ENCODE peak calls at places on chromosomes 11 and 22, in seven cellular contexts. F is H1, J is A549, A is K562, Q is HepG2, P is HCT116, X is GM12878. V is an unnamed sample.

GRCh38 chr11:55572548-55572947 is 620 bp downstream of the OR4C16 start:
- DNase-seq in F (no peak), J (no peak), A (no peak), Q (no peak), P (no peak), X (no peak), V (no peak)

GRCh38 chr11:74057251-74058151 is 48.6 kb upstream of the UCP3 start:
- DNase-seq in F (no peak), J (no peak), A (peak), Q (peak), P (peak), X (no peak), V (peak)

GRCh38 chr11:117600976-117601708 is 195.9 kb downstream of the DSCAML1 start:
- DNase-seq in F (no peak), J (no peak), A (no peak), Q (no peak), P (no peak), X (no peak), V (no peak)

GRCh38 chr22:37020192-37020479 is 594 bp downstream of the MPST start:
- DNase-seq in F (no peak), J (peak), A (peak), Q (no peak), P (peak), X (no peak), V (peak)

GRCh38 chr11:93484716-93485115 is 58.5 kb downstream of the SMCO4 start:
- DNase-seq in F (no peak), J (no peak), A (no peak), Q (no peak), P (no peak), X (no peak), V (peak)

GRCh38 chr11:59358020-59358419 is 675 bp upstream of the OR5AN1 start:
- DNase-seq in F (no peak), J (no peak), A (no peak), Q (no peak), P (no peak), X (no peak), V (no peak)

GRCh38 chr11:123195182-123196059 is at the start of gene CLMP:
- DNase-seq in F (no peak), J (no peak), A (no peak), Q (no peak), P (no peak), X (no peak), V (peak)

GRCh38 chr11:103662880-103663279 is 373.6 kb upstream of the DDI1 start:
- DNase-seq in F (no peak), J (no peak), A (no peak), Q (no peak), P (no peak), X (no peak), V (peak)

GRCh38 chr11:104573431-104573830 is 324.8 kb downstream of the CASP12 start:
- DNase-seq in F (no peak), J (peak), A (no peak), Q (no peak), P (no peak), X (no peak), V (peak)

GRCh38 chr11:13000116-13000515 is 9.0 kb upstream of the RASSF10 start:
- DNase-seq in F (no peak), J (no peak), A (no peak), Q (no peak), P (no peak), X (no peak), V (no peak)

GRCh38 chr11:12997168-12997567 is 11.9 kb upstream of the RASSF10 start:
- DNase-seq in F (no peak), J (no peak), A (no peak), Q (no peak), P (no peak), X (no peak), V (no peak)

GRCh38 chr11:13003726-13004493 is 5.2 kb upstream of the RASSF10 start:
- DNase-seq in F (no peak), J (no peak), A (no peak), Q (no peak), P (no peak), X (no peak), V (no peak)

GRCh38 chr11:12998336-12998735 is 10.8 kb upstream of the RASSF10 start:
- DNase-seq in F (no peak), J (no peak), A (no peak), Q (no peak), P (no peak), X (no peak), V (no peak)

DNA sequence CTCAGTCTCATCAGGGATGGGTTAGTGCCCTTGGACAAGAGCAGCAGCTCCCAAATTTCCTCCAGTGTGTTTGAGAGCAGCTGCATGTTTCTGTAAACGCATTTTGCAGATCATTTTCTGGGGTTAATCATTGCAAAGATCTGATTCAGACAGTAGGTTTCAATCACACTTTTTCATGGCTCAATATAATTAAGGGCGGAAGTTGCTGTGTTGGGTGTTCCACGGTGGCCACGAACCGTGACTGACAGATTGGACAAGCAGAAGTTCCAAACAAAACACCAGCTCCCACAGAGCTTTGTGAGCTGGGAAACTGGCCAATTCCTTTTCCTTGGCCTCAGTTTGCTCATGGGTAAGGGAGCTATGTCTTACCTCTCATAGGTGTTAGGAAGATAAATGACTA is 8.4 kb upstream of the RASSF10 start:
- DNase-seq in F (no peak), J (no peak), A (no peak), Q (no peak), P (no peak), X (no peak), V (no peak)
- TF ChIP-seq CEBPB in F (no peak), J (no peak), A (no peak), Q (no peak), P (no peak), X (no peak), V (no peak)

GRCh38 chr22:35589736-35590079 is 27.4 kb downstream of the MB start:
- DNase-seq in F (no peak), J (no peak), A (no peak), Q (no peak), P (no peak), X (no peak), V (no peak)

GRCh38 chr22:35586771-35587170 is 30.4 kb downstream of the MB start:
- DNase-seq in F (no peak), J (no peak), A (no peak), Q (no peak), P (no peak), X (no peak), V (no peak)

GRCh38 chr22:35589071-35589735 is 27.9 kb downstream of the MB start:
- DNase-seq in F (peak), J (peak), A (no peak), Q (no peak), P (peak), X (no peak), V (peak)

GRCh38 chr22:35587896-35588295 is 29.2 kb downstream of the MB start:
- DNase-seq in F (no peak), J (no peak), A (no peak), Q (no peak), P (no peak), X (no peak), V (no peak)

GRCh38 chr22:35587447-35587870 is 29.7 kb downstream of the MB start:
- DNase-seq in F (no peak), J (no peak), A (no peak), Q (no peak), P (no peak), X (no peak), V (no peak)
- TF ChIP-seq CEBPB in F (no peak), J (no peak), A (no peak), Q (no peak), P (no peak), X (no peak), V (no peak)

GRCh38 chr22:30869996-30870395 is 98.6 kb downstream of the MORC2 start:
- DNase-seq in F (no peak), J (no peak), A (no peak), Q (no peak), P (no peak), X (no peak), V (no peak)

GRCh38 chr22:30871391-30872281 is 96.9 kb downstream of the MORC2 start:
- DNase-seq in F (no peak), J (no peak), A (no peak), Q (no peak), P (no peak), X (no peak), V (no peak)

GRCh38 chr22:30868663-30869385 is 99.8 kb downstream of the MORC2 start:
- DNase-seq in F (no peak), J (no peak), A (no peak), Q (no peak), P (no peak), X (no peak), V (peak)

GRCh38 chr22:30872282-30873041 is 96.1 kb downstream of the MORC2 start:
- DNase-seq in F (no peak), J (no peak), A (peak), Q (no peak), P (no peak), X (no peak), V (no peak)

DNA sequence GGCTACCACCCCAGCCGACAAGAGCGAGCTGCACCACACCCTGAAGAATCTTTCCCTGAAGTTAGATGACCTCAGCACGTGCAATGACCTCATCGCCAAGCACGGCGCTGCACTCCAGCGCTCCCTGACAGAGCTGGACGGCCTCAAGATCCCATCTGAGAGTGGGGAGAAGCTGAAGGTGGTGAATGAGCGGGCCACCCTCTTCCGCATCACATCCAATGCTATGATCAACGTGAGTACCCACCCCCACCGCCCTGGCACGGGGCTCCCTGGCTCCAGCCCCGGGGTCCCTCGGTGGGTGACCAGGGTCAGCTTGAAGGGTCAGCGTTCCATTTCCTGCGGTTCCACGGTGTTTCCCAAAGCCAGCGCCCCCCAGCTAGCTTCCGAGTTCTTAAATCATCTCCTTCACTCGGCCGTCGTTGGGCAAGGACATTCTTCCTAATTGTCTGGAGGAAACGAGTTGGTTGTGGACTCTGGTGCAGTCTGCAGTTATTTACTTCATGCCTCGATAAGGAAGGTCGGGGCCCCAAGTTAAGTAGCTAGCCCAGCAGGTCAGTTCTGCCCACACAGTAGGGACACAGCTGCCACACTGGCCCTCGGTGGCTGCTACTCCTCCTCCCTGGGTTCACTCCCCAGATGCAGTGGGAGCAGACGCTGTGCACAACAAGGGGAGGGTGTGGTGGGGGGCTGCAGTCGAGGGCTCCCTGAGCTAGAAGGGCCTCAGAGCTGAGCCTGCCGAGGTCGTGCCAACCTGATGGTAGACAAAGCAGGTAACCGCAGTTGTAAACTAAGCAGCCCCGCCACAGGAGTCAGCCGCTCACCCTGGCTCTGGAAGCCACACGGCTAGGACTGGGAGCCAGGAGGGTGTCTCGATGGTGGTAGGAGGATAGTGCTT is 97.9 kb downstream of the MORC2 start:
- DNase-seq in F (no peak), J (no peak), A (peak), Q (no peak), P (no peak), X (no peak), V (no peak)
- TF ChIP-seq CEBPB in F (no peak), J (no peak), A (no peak), Q (no peak), P (no peak), X (no peak), V (no peak)

GRCh38 chr11:50169634-50170033 is 137.0 kb downstream of the OR4C45 start:
- DNase-seq in F (no peak), J (no peak), A (no peak), Q (no peak), P (no peak), X (no peak), V (no peak)

DNA sequence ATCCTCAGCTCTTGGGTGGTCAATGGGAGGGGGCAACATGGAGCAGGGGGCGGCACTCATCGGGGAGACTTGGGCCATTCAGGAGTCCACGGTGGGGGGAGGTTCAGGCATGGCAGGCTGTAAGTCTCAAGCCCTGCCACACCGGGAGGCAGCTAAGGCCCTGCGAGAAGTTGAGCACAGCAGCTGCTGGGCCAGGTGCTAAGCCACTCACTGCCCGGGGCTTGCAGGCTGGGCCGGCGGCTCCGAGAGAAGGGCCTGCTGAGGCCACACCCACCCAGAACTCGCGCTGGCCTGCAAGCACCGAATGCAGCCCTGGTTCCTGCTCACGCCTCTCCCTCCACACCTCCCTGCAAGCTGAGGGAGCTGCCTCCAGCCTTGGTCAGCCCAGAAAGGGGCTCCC is 131.4 kb downstream of the OR4C45 start:
- DNase-seq in F (no peak), J (no peak), A (no peak), Q (no peak), P (no peak), X (no peak), V (no peak)
- TF ChIP-seq CEBPB in F (no peak), J (no peak), A (no peak), Q (no peak), P (no peak), X (no peak), V (no peak)

DNA sequence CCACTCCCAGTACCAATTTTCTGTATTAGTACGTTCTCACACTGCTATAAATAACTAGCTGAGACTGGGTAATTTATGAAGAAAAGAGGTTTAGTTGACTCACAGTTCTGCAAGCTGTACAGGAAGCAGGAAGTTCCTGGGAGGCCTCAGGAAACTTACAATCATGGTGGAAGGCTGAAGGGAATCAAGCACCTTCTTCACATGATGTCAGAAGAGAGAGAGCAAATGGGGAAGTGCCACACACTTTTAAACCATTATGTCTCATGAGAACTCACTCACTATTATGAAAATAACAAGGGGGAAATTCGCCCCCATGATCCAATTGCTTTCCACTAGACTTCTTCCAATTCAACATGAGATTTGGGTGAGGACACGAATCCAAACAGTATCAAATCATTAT is 271.4 kb downstream of the ETS1 start:
- DNase-seq in F (no peak), J (no peak), A (no peak), Q (no peak), P (no peak), X (no peak), V (no peak)
- TF ChIP-seq CEBPB in F (no peak), J (no peak), A (no peak), Q (no peak), P (no peak), X (no peak), V (no peak)

GRCh38 chr11:89608234-89608966 is 101.7 kb upstream of the TRIM77 start:
- DNase-seq in F (no peak), J (no peak), A (no peak), Q (no peak), P (no peak), X (no peak), V (no peak)

GRCh38 chr11:89612111-89612510 is 98.0 kb upstream of the TRIM77 start:
- DNase-seq in F (no peak), J (no peak), A (no peak), Q (no peak), P (no peak), X (no peak), V (no peak)

GRCh38 chr11:89613916-89614315 is 96.2 kb upstream of the TRIM77 start:
- DNase-seq in F (no peak), J (no peak), A (no peak), Q (no peak), P (no peak), X (no peak), V (no peak)
- TF ChIP-seq CEBPB in F (no peak), J (no peak), A (no peak), Q (no peak), P (no peak), X (no peak), V (no peak)

GRCh38 chr11:112128483-112129121 is 35.3 kb downstream of the IL18 start:
- DNase-seq in F (no peak), J (peak), A (no peak), Q (no peak), P (peak), X (no peak), V (peak)
- TF ChIP-seq CEBPB in F (no peak), J (no peak), A (no peak), Q (no peak), P (peak), X (no peak), V (peak)